ENCODE peak calls at places on chromosomes 12 and 14, in four cellular contexts. C is K562, Z is SK-N-SH, U is HepG2. O is an unnamed sample.

GRCh38 chr12:40969796-40970195 is 218.3 kb upstream of the PDZRN4 start:
- DNase-seq in C (no peak), Z (no peak), U (no peak), O (peak)

GRCh38 chr14:88617479-88617878 is 54.6 kb downstream of the ZC3H14 start:
- DNase-seq in Z (no peak), U (no peak), C (no peak), O (no peak)

GRCh38 chr12:54359762-54360351 is 4.4 kb downstream of the GPR84 start:
- DNase-seq in Z (no peak), C (no peak), U (no peak), O (no peak)

GRCh38 chr14:56992332-56992820 is 182.1 kb upstream of the OTX2 start:
- DNase-seq in Z (peak), U (no peak), C (peak), O (no peak)

GRCh38 chr12:53062977-53063707 is 13.3 kb downstream of the TNS2 start:
- DNase-seq in U (no peak), Z (peak), C (no peak), O (peak)

GRCh38 chr14:90159147-90159546 is 97.2 kb upstream of the PSMC1 start:
- DNase-seq in C (no peak), U (no peak), Z (peak), O (no peak)

GRCh38 chr12:72010365-72010764 is 71.7 kb downstream of the TPH2 start:
- DNase-seq in U (no peak), Z (no peak), C (no peak), O (no peak)

GRCh38 chr14:101557811-101558738 is 3.2 kb upstream of the DIO3 start:
- DNase-seq in C (no peak), Z (peak), U (peak), O (peak)

GRCh38 chr12:99600388-99600787 is 47.2 kb upstream of the GARIN6 start:
- DNase-seq in U (no peak), C (no peak), Z (no peak), O (no peak)

GRCh38 chr12:5317556-5317955 is 114.4 kb upstream of the NTF3 start:
- DNase-seq in U (no peak), C (no peak), Z (no peak), O (no peak)

GRCh38 chr14:94574336-94574735 is 6.9 kb upstream of the SERPINA5 start:
- DNase-seq in Z (no peak), U (no peak), C (no peak), O (no peak)

GRCh38 chr14:63200767-63201166 is 3.5 kb upstream of the RHOJ start:
- DNase-seq in U (no peak), Z (no peak), C (no peak), O (no peak)

DNA sequence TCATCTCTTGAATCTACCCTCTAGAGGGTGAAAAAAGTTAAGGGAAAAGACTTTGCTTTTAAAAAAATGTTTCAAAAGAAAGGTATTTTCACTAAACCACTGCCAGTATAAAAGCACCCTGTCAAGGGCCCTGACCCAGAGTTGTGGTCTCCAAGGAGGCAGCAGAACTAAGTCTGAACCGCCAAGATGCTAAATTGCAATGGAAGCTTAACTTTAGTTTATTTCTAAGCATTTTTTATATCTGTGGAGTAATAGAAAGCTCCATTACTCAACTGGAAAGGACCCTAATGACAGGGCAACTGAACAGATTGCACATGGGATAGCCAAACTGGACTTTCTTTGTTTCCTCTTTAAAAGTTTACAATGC is 379.8 kb downstream of the NAV3 start:
- DNase-seq in U (no peak), C (no peak), Z (no peak), O (no peak)
- TF ChIP-seq FOXJ3 in U (no peak), C (no peak), Z (no peak), O (no peak)

GRCh38 chr12:15650399-15651128 is 138.6 kb downstream of the EPS8 start:
- DNase-seq in U (no peak), C (no peak), Z (no peak), O (no peak)

GRCh38 chr12:15644700-15645099 is 144.5 kb downstream of the EPS8 start:
- DNase-seq in Z (no peak), U (no peak), C (no peak), O (no peak)

GRCh38 chr12:15646586-15646985 is 142.6 kb downstream of the EPS8 start:
- DNase-seq in C (no peak), Z (no peak), U (no peak), O (no peak)

GRCh38 chr12:15651381-15651780 is 137.8 kb downstream of the EPS8 start:
- DNase-seq in U (no peak), C (no peak), Z (peak), O (no peak)

GRCh38 chr12:15648564-15648963 is 140.6 kb downstream of the EPS8 start:
- DNase-seq in Z (no peak), C (no peak), U (no peak), O (no peak)
- TF ChIP-seq FOXJ3 in Z (no peak), C (no peak), U (no peak), O (no peak)

DNA sequence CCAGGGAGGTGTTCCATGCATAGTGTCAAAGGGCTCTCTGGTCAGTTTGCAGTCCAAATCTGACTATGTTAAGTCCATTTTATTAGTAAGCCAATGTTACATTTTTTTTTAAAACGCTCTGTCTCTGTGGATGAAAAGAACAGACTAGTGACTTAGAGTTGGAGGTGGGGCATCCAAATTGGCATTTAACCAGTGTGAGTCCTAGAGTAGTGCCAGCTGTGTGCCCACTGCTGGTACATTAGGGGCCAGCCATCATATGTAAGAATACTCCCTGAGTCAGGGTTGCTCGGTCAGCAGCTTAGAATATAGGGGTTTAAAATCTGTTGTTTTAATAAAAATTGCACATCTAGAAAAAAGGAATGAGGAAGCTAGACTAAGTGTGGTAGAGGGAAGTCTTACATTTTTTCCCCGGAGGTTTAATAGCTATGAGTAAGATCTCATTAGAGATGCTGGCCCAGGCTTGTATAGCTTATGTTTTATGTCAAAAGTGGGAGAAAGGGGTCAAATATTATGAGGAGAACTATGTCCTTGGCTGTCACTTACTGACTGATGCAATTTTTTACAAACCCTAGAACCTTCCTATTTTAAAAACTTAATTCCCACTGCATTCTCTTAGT is 86.9 kb downstream of the TESC start:
- DNase-seq in U (no peak), Z (no peak), C (no peak), O (no peak)
- TF ChIP-seq FOXJ3 in U (no peak), Z (no peak), C (no peak), O (no peak)

GRCh38 chr12:75596406-75596805 is 85.0 kb upstream of the KRR1 start:
- DNase-seq in U (peak), C (no peak), Z (no peak), O (no peak)

GRCh38 chr12:75600146-75600545 is 88.7 kb upstream of the KRR1 start:
- DNase-seq in C (no peak), U (no peak), Z (no peak), O (no peak)

GRCh38 chr12:75602111-75602510 is 90.7 kb upstream of the KRR1 start:
- DNase-seq in C (no peak), Z (no peak), U (no peak), O (no peak)

GRCh38 chr12:75603475-75603874 is 92.1 kb upstream of the KRR1 start:
- DNase-seq in Z (no peak), U (no peak), C (no peak), O (no peak)

GRCh38 chr12:75599061-75599460 is 87.7 kb upstream of the KRR1 start:
- DNase-seq in C (no peak), Z (no peak), U (no peak), O (no peak)
- TF ChIP-seq FOXJ3 in C (no peak), Z (no peak), U (no peak), O (no peak)

DNA sequence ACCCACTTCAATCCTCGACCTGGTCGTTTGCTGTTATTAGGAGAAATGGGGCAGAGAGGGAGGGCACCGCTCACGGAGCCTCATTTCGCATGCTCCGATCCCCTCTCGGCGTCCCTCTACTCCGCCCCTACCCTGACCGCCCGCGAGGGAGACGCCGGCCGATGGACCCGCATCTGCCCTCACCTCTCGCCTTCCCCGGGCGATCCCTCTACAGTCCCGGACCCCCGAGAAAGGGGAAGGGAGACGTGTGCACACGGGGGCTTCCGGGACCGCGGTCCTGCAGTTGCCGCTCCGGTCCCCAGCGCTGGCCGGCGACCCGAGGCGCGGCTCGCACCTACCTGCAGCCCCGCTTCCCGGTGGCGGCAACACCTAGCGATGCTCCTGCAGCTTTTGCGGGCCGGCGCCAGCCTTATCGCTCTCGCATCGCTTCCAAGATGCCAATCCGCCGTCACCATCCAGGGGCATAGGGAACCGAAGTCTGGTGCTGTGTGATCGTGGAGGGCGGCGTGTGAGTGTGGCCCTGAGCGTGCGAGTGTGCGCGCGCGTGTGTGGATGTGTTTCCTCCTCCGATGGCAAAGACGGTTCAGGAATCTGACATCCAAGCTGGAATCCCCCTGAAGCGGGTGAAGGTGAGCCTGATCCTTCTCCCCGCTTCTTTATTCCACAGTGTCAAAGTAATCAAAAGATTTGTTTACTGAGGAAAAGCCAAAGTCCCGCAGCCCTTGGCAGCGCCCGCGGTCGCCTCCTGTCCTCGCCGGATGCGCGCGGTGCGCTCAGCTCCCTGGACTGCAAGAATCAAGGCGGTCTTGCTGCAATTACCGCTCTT is 69.1 kb upstream of the USP15 start:
- DNase-seq in U (no peak), Z (peak), C (no peak), O (peak)
- TF ChIP-seq FOXJ3 in U (no peak), Z (no peak), C (no peak), O (no peak)

GRCh38 chr14:91744068-91744480 is 12.2 kb upstream of the CATSPERB start:
- DNase-seq in C (no peak), Z (no peak), U (no peak), O (no peak)
- TF ChIP-seq FOXJ3 in C (no peak), Z (no peak), U (no peak), O (no peak)

DNA sequence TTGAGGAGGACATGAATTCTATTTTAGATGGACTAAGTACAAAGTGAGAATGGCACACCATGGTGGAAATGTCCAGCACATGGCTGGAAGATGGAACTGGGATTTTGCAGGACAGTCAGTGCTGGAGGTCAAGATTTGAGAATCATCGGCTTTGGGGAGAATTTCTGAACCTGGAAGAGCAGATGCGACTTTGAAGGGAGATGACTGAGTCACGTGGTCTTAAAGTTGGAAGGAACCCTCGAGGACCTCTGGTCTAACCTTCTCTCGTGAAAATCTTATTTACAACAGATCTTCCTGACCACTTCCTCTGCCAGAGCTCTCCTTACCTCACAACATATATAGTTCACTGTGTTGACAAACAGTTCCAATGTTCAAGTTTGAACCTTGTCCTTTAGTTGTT is 415.4 kb downstream of the ATP23 start:
- DNase-seq in C (no peak), Z (no peak), U (no peak), O (no peak)
- TF ChIP-seq FOXJ3 in C (no peak), Z (no peak), U (no peak), O (no peak)